ENCODE peak calls at places on chromosomes 4 and X, in four cellular contexts. I is A549, P is sigmoid colon, Y is tibial nerve. K is an unnamed sample.

GRCh38 chrX:41558531-41558930 is 111.4 kb downstream of the NYX start:
- DNase-seq in I (peak; percentile 29), P (no peak), Y (no peak), K (no peak)

GRCh38 chr4:182354867-182355266 is 111.7 kb downstream of the TENM3 start:
- DNase-seq in I (no peak), P (no peak), Y (no peak), K (no peak)

GRCh38 chrX:77415161-77415560 is 32.0 kb upstream of the FGF16 start:
- DNase-seq in I (no peak), P (no peak), Y (no peak), K (no peak)

GRCh38 chr4:175705407-175705806 is 106.7 kb downstream of the GPM6A start:
- DNase-seq in I (no peak), P (peak; percentile 84), Y (no peak), K (no peak)

GRCh38 chr4:65383589-65384305 is 286.5 kb downstream of the EPHA5 start:
- DNase-seq in I (peak; percentile 60), P (no peak), Y (no peak), K (no peak)

GRCh38 chr4:13524504-13525243 is 19.6 kb downstream of the NKX3-2 start:
- DNase-seq in I (no peak), P (no peak), Y (no peak), K (no peak)

GRCh38 chr4:27009539-27009938 is 148.9 kb downstream of the STIM2 start:
- DNase-seq in I (no peak), P (no peak), Y (no peak), K (no peak)

GRCh38 chrX:88605222-88605583 is 141.8 kb upstream of the CPXCR1 start:
- DNase-seq in I (no peak), P (no peak), Y (no peak), K (no peak)

GRCh38 chrX:7689791-7690412 is 153.1 kb upstream of the VCX start:
- DNase-seq in I (no peak), P (no peak), Y (no peak), K (no peak)

GRCh38 chr4:153259679-153260078 is 55.4 kb downstream of the TRIM2 start:
- DNase-seq in I (no peak), P (no peak), Y (no peak), K (no peak)

GRCh38 chr4:76781698-76782595 is 116.0 kb downstream of the SOWAHB start:
- DNase-seq in I (peak; percentile 23), P (no peak), Y (no peak), K (peak; percentile 76)

GRCh38 chrX:109347618-109348017 is 134.3 kb downstream of the GUCY2F start:
- DNase-seq in I (no peak), P (no peak), Y (no peak), K (no peak)

GRCh38 chr4:21387683-21388082 is 560.9 kb downstream of the KCNIP4 start:
- DNase-seq in I (no peak), P (no peak), Y (no peak), K (no peak)

GRCh38 chrX:122579521-122579920 is 604.6 kb upstream of the GRIA3 start:
- DNase-seq in I (no peak), P (no peak), Y (no peak), K (no peak)

GRCh38 chr4:61533140-61533539 is 333.0 kb downstream of the ADGRL3 start:
- DNase-seq in I (no peak), P (no peak), Y (no peak), K (no peak)

GRCh38 chrX:73765776-73766465 is 202.9 kb downstream of the CHIC1 start:
- DNase-seq in I (no peak), P (no peak), Y (no peak), K (no peak)

GRCh38 chr4:87679449-87680169 is 29.5 kb downstream of the DMP1 start:
- DNase-seq in I (peak; percentile 46), P (peak; percentile 78), Y (peak; percentile 38), K (peak; percentile 2)

GRCh38 chrX:129019412-129019811 is 503.9 kb downstream of the SMARCA1 start:
- DNase-seq in I (no peak), P (no peak), Y (no peak), K (no peak)

GRCh38 chr4:22754091-22754490 is 61.4 kb downstream of the GBA3 start:
- DNase-seq in I (no peak), P (no peak), Y (no peak), K (no peak)

GRCh38 chrX:129842510-129843208 is 1.0 kb downstream of the ZDHHC9 start:
- DNase-seq in I (peak; percentile 12), P (peak; percentile 68), Y (peak; percentile 14), K (no peak)

GRCh38 chr4:118967393-118967792 is 78.7 kb downstream of the SYNPO2 start:
- DNase-seq in I (no peak), P (peak; percentile 62), Y (peak; percentile 37), K (no peak)

GRCh38 chrX:41684138-41684537 is 4.6 kb upstream of the GPR34 start:
- DNase-seq in I (no peak), P (no peak), Y (no peak), K (no peak)

GRCh38 chrX:118418811-118419251 is 72.9 kb downstream of the WDR44 start:
- DNase-seq in I (peak; percentile 5), P (no peak), Y (no peak), K (no peak)

GRCh38 chr4:76485450-76485849 is 50.4 kb downstream of the SHROOM3 start:
- DNase-seq in I (no peak), P (no peak), Y (no peak), K (no peak)

GRCh38 chr4:69764311-69764710 is 3.9 kb upstream of the SULT1B1 start:
- DNase-seq in I (no peak), P (no peak), Y (no peak), K (no peak)

GRCh38 chr4:146292508-146292907 is 78.2 kb downstream of the REELD1 start:
- DNase-seq in I (no peak), P (no peak), Y (no peak), K (no peak)

GRCh38 chr4:8770518-8771257 is 101.0 kb downstream of the HMX1 start:
- DNase-seq in I (no peak), P (peak; percentile 32), Y (no peak), K (no peak)

GRCh38 chr4:137890802-137891201 is 351.3 kb downstream of the SLC7A11 start:
- DNase-seq in I (no peak), P (no peak), Y (no peak), K (no peak)

DNA sequence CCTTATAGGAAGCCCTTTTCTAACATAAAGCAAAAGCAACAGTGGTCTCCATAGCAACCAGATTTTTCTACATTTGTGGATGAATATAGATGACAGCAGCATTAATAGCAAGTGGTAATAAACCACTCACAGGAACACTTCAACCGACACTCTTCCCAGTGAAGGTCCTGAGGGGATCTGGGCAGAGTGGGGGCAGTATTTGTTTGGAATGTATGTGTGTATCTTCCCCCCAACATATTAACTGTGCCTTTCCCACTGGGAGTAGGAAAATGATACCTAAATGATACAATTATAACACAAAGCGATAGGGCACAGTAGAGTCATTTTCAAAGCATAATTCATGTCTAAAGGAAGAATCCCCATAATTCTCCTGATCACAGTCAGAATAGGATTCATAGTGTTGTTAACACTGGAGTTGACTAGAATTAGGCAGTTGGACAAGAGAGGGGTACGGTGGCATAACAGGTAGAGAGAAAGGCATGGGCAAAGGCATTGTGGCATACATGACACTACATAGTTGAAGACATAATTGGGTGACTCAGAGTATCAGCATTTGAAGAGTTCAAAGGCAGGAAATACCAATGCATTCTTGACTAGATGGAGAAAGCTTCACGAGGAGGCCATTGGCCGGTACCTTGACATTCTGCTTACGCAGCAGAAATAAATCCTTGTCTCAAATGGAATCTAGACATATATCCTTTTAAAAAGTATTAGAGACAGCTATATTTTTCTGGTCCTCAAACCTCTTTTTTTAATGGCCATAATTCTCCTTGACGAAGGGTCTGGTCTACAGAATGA is 15.2 kb downstream of the CAPN6 start:
- DNase-seq in I (no peak), P (no peak), Y (no peak), K (no peak)
- TF ChIP-seq EP300 in I (no peak), P (no peak), Y (no peak), K (no peak)

GRCh38 chr4:80005863-80006262 is 67.2 kb downstream of the ANTXR2 start:
- DNase-seq in I (no peak), P (no peak), Y (no peak), K (no peak)
- TF ChIP-seq EP300 in I (no peak), P (no peak), Y (no peak), K (no peak)

DNA sequence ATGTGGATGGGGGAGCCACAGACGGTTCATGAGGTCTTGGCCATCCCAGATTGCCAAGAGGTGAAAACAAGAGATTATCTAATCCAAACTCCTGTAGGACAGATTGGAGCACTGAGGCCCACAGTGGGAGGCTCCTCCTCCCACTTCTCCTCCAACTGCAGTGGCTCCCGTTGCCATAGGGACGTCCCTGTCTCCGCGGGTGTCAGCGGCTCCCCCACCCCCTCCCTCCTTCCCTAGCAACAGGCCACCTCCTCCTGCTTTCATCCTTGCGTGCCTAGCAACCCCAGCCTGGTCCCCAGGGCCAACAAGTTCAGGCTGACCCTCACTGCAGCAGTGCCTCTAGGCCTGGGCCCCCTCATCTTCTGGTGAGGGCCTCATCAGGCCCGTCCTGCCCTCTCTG is 6.8 kb upstream of the IQSEC2 start:
- DNase-seq in I (no peak), P (no peak), Y (no peak), K (no peak)
- TF ChIP-seq EP300 in I (no peak), P (no peak), Y (no peak), K (no peak)

DNA sequence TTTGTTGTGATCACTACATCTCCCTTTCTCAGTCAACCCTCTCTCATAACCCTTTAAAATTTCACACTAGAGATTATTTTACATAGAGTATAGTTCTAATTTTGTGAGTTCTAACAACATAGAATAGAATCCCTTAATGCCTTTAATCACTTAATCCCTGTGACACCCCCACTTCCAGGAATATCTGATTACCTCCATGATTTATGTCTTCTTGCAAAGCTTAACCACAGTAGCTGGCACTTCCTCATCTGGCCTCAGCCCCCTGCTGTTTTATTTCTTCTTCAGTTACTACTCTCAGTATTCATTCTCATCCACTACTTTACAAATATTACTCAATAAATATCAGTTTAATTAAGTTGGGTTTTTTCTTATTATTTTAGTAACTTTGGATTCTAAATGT is 340.9 kb downstream of the CENPC start:
- DNase-seq in I (no peak), P (no peak), Y (no peak), K (no peak)
- TF ChIP-seq EP300 in I (no peak), P (no peak), Y (no peak), K (no peak)